ENCODE peak calls at places on chromosomes 16 and 17, in five cellular contexts. P is A549; N is activated naive CD4-positive, alpha-beta T cell treated with anti-CD3 and anti-CD28 coated beads for 36 hours; L is heart right ventricle; F is BJ. K is an unnamed sample.

GRCh38 chr16:4217246-4218131 is 24.4 kb downstream of the SRL start:
- DNase-seq in P (no peak), N (no peak), L (peak), F (no peak), K (no peak)

GRCh38 chr17:81700353-81701287 is 2.5 kb upstream of the MRPL12 start:
- DNase-seq in P (no peak), N (no peak), L (no peak), F (no peak), K (no peak)

GRCh38 chr16:87970206-87970605 is 19.0 kb downstream of the BANP start:
- DNase-seq in P (no peak), N (no peak), L (no peak), F (no peak), K (no peak)

GRCh38 chr16:56669005-56669839 is at the start of gene MT1H:
- DNase-seq in P (no peak), N (peak), L (no peak), F (no peak), K (no peak)

GRCh38 chr17:38922538-38923291 is 2.7 kb upstream of the LASP1NB start:
- DNase-seq in P (no peak), N (no peak), L (peak), F (no peak), K (no peak)

GRCh38 chr16:22027633-22028032 is 19.7 kb downstream of the MOSMO start:
- DNase-seq in P (no peak), N (no peak), L (no peak), F (no peak), K (no peak)

GRCh38 chr16:88508868-88509748 is 56.0 kb downstream of the ZFPM1 start:
- DNase-seq in P (no peak), N (no peak), L (no peak), F (no peak), K (no peak)

GRCh38 chr16:87692756-87693155 is 73.0 kb downstream of the KLHDC4 start:
- DNase-seq in P (no peak), N (no peak), L (no peak), F (no peak), K (no peak)

GRCh38 chr16:3562914-3563480 is 14.2 kb downstream of the NLRC3 start:
- DNase-seq in P (no peak), N (no peak), L (no peak), F (no peak), K (no peak)

GRCh38 chr17:5361426-5361825 is 58.0 kb downstream of the NUP88 start:
- DNase-seq in P (no peak), N (no peak), L (no peak), F (no peak), K (no peak)

GRCh38 chr17:42833771-42834422 is 700 bp downstream of the PSME3 start:
- DNase-seq in P (no peak), N (no peak), L (no peak), F (no peak), K (no peak)

GRCh38 chr17:17325816-17326215 is 22.6 kb downstream of the NT5M start:
- DNase-seq in P (no peak), N (no peak), L (no peak), F (no peak), K (no peak)

GRCh38 chr17:64507418-64507766 is 615 bp downstream of the CEP95 start:
- DNase-seq in P (peak), N (peak), L (no peak), F (peak), K (no peak)

GRCh38 chr17:62165378-62165722 is 100.3 kb upstream of the MED13 start:
- DNase-seq in P (no peak), N (no peak), L (no peak), F (no peak), K (no peak)

GRCh38 chr16:16062023-16062932 is 112.9 kb downstream of the ABCC1 start:
- DNase-seq in P (no peak), N (peak), L (no peak), F (no peak), K (no peak)

GRCh38 chr17:74744714-74745547 is 3.5 kb upstream of the NHERF1 start:
- DNase-seq in P (peak), N (peak), L (peak), F (no peak), K (no peak)

GRCh38 chr17:2695961-2696760 is 15.4 kb downstream of the CLUH start:
- DNase-seq in P (no peak), N (no peak), L (no peak), F (no peak), K (no peak)

GRCh38 chr17:82962163-82962720 is 117.2 kb upstream of the METRNL start:
- DNase-seq in P (no peak), N (no peak), L (no peak), F (no peak), K (no peak)

GRCh38 chr16:79751785-79752184 is 151.2 kb upstream of the MAF start:
- DNase-seq in P (no peak), N (no peak), L (no peak), F (no peak), K (no peak)

GRCh38 chr16:57283214-57283955 is 1.1 kb downstream of the PLLP start:
- DNase-seq in P (no peak), N (no peak), L (no peak), F (no peak), K (no peak)

GRCh38 chr17:17900615-17901520 is 64.1 kb upstream of the SREBF1 start:
- DNase-seq in P (peak), N (no peak), L (peak), F (peak), K (no peak)

GRCh38 chr17:62581769-62582168 is 45.7 kb upstream of the MRC2 start:
- DNase-seq in P (no peak), N (no peak), L (no peak), F (no peak), K (no peak)

GRCh38 chr17:20975566-20975965 is 67.2 kb downstream of the USP22 start:
- DNase-seq in P (no peak), N (no peak), L (no peak), F (no peak), K (no peak)

GRCh38 chr17:72270530-72270929 is 149.7 kb downstream of the SOX9 start:
- DNase-seq in P (no peak), N (no peak), L (peak), F (no peak), K (no peak)

GRCh38 chr17:40796846-40797245 is 2.9 kb downstream of the KRT28 start:
- DNase-seq in P (no peak), N (no peak), L (no peak), F (no peak), K (no peak)

GRCh38 chr17:41527076-41528023 is 758 bp downstream of the KRT19 start:
- DNase-seq in P (no peak), N (peak), L (no peak), F (no peak), K (no peak)

GRCh38 chr16:73427177-73427576 is 379.2 kb upstream of the ZFHX3 start:
- DNase-seq in P (no peak), N (no peak), L (no peak), F (no peak), K (no peak)

GRCh38 chr16:81442909-81443687 is 1.5 kb upstream of the CMIP start:
- DNase-seq in P (no peak), N (no peak), L (no peak), F (no peak), K (no peak)

GRCh38 chr17:81582769-81583168 is 30.6 kb upstream of the FAAP100 start:
- DNase-seq in P (no peak), N (no peak), L (no peak), F (no peak), K (no peak)

GRCh38 chr17:49210158-49211029 is at the start of the genes ABI3 and GNGT2:
- DNase-seq in P (no peak), N (peak), L (peak), F (no peak), K (no peak)

GRCh38 chr17:861364-861763 is 79.2 kb downstream of the MRM3 start:
- DNase-seq in P (no peak), N (no peak), L (no peak), F (no peak), K (no peak)

K was measured in iPS DF 6.9.